ENCODE peak calls at places on chromosomes 6 and 20, in seven cellular contexts. P is aorta; U is Peyer's patch; Z is hepatocyte; B is caudate nucleus; Y is fibroblast of lung; L is naive thymus-derived CD4-positive, alpha-beta T cell. O is an unnamed sample.

GRCh38 chr6:155493694-155494143 is 38.1 kb upstream of the NOX3 start:
- DNase-seq in P (peak), U (peak), Z (peak), B (no peak), Y (peak), L (no peak), O (no peak)

GRCh38 chr6:51753635-51754034 is 333.8 kb downstream of the PKHD1 start:
- DNase-seq in P (no peak), U (no peak), Z (peak), B (no peak), Y (no peak), L (no peak), O (peak)

GRCh38 chr6:67683960-67684359 is 951.1 kb upstream of the ADGRB3 start:
- DNase-seq in P (no peak), U (no peak), Z (no peak), B (no peak), Y (peak), L (no peak), O (no peak)

GRCh38 chr20:48910360-48910781 is 11.1 kb upstream of the ARFGEF2 start:
- DNase-seq in P (no peak), U (no peak), Z (no peak), B (no peak), Y (no peak), L (no peak), O (no peak)

GRCh38 chr6:3500262-3501001 is 43.6 kb upstream of the SLC22A23 start:
- DNase-seq in P (no peak), U (no peak), Z (peak), B (no peak), Y (peak), L (no peak), O (no peak)

GRCh38 chr6:16206595-16207037 is 31.8 kb upstream of the GMPR start:
- DNase-seq in P (no peak), U (peak), Z (peak), B (no peak), Y (peak), L (peak), O (no peak)

GRCh38 chr20:24470782-24471582 is 1.6 kb downstream of the SYNDIG1 start:
- DNase-seq in P (no peak), U (no peak), Z (no peak), B (peak), Y (no peak), L (no peak), O (peak)

GRCh38 chr6:48110436-48111142 is 408 bp downstream of the PTCHD4 start:
- DNase-seq in P (no peak), U (no peak), Z (no peak), B (no peak), Y (peak), L (no peak), O (no peak)

GRCh38 chr20:47360489-47361267 is 4.2 kb upstream of the ZMYND8 start:
- DNase-seq in P (peak), U (peak), Z (peak), B (peak), Y (peak), L (no peak), O (peak)

GRCh38 chr6:151317995-151318365 is 73.4 kb downstream of the ZBTB2 start:
- DNase-seq in P (no peak), U (no peak), Z (no peak), B (no peak), Y (no peak), L (no peak), O (no peak)

GRCh38 chr6:149934249-149935156 is 7.3 kb upstream of the ULBP2 start:
- DNase-seq in P (peak), U (peak), Z (peak), B (no peak), Y (peak), L (peak), O (no peak)

GRCh38 chr6:119481098-119481497 is 131.5 kb upstream of the MAN1A1 start:
- DNase-seq in P (no peak), U (no peak), Z (no peak), B (no peak), Y (no peak), L (no peak), O (no peak)

GRCh38 chr6:156752666-156753301 is 24.4 kb upstream of the ARID1B start:
- DNase-seq in P (peak), U (peak), Z (no peak), B (no peak), Y (no peak), L (no peak), O (no peak)

GRCh38 chr20:31920275-31920855 is 31.5 kb downstream of the PDRG1 start:
- DNase-seq in P (no peak), U (no peak), Z (no peak), B (no peak), Y (no peak), L (no peak), O (no peak)

GRCh38 chr6:143514996-143515760 is 3.7 kb upstream of the FUCA2 start:
- DNase-seq in P (peak), U (no peak), Z (no peak), B (no peak), Y (peak), L (no peak), O (no peak)

GRCh38 chr6:29011276-29011734 is 6.2 kb upstream of the ZNF311 start:
- DNase-seq in P (peak), U (peak), Z (peak), B (no peak), Y (peak), L (peak), O (no peak)

GRCh38 chr6:90849686-90850085 is 262.8 kb upstream of the MAP3K7 start:
- DNase-seq in P (no peak), U (no peak), Z (no peak), B (no peak), Y (no peak), L (no peak), O (no peak)

GRCh38 chr6:69622230-69622629 is 174.6 kb downstream of the LMBRD1 start:
- DNase-seq in P (no peak), U (no peak), Z (no peak), B (no peak), Y (no peak), L (no peak), O (no peak)

GRCh38 chr6:56046576-56046975 is 171.2 kb upstream of the BMP5 start:
- DNase-seq in P (peak), U (no peak), Z (no peak), B (no peak), Y (peak), L (no peak), O (peak)
- H3K27ac ChIP-seq in P (no peak), U (no peak), Z (no peak), B (no peak), Y (no peak), L (no peak), O (no peak)

DNA sequence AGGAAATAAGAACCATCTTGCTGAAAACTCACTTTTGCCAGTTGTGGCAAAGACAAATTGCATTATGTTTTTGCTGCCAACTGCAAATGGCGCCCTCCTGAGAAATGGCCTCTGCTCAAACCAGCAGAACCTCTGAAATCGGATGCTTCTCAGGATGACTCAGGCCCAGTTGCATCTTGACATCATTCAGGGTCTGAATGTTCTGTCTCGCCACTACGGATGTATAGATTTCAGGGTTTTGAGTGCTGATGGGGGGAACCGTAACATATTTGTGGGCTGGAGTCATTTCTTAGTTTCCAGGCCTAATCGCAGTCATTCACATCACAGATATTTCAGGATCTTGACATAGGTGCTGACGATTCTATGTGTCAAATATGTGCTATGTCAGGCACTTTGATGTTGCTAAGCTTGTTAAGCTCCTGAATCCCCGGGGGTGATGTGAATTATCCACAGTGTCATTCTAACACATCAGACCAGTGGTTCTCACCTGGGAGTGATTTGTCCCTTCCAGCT is 207.1 kb downstream of the NFATC2 start:
- DNase-seq in P (no peak), U (no peak), Z (peak), B (no peak), Y (peak), L (no peak), O (no peak)
- H3K27ac ChIP-seq in P (no peak), U (no peak), Z (peak), B (no peak), Y (peak), L (no peak), O (no peak)

DNA sequence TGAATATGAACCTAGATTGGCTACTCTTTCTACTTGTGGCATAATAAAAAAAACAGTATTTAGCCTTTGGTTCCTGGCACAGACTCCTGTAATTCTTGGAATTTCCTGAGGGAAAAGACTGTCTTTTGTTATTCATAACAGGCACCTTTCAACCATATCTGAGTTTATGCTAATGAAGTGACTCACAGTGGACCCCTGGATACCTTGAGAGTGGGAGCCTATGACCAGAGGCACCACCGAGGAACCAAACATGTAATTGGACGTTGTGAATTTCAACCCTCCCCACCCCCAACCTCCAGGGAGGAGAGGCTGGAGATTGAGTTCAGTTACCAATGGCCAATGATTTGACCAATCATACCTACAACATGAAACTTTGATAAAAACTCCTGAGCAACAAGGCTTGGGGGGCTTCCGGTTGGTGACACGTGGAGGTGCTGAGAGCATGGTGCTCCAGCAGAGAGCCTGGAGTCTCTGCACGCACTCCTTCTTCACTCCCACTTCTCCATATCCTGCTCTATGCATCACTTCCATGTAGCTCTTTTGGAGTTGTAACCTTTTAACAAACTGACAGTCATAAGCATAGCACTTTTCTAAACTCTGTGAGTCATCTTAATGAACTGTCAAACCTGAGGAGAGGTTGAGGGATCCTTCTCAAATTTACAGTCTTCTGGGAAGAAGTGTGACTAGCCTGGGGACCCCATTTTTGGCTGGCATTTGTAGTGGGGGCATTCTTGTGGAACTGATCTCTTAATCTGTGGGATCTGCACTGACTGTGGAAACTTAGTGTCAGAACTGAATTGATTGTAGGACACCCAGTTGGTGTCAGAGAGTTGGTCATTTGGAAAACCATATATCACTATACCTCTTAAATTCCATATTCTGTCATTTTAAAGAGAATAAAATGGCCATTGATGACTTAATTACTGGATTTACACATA is 48.6 kb downstream of the LAMA4 start:
- DNase-seq in P (no peak), U (no peak), Z (no peak), B (no peak), Y (peak), L (no peak), O (no peak)
- H3K27ac ChIP-seq in P (no peak), U (peak), Z (no peak), B (no peak), Y (peak), L (no peak), O (no peak)

DNA sequence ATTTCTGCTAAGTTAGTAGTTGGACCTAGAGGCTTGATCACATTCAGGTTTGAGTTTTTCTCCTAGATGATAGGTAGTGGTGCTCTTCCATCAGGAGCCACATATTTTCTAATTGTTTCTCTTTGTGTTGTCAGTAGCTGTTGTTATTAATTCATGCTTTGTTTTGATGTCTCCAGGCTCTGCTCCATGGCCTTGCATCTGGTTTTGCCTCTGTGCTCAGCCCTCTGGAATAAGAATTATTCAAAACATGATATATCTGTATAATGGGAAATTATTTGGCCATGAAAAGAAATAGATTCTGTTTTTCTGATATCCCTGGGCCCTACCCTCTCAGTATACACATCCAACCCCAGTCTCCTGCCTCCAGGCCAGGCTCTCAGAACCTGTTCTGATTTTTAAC is 184.8 kb downstream of the CDC5L start:
- DNase-seq in P (no peak), U (no peak), Z (no peak), B (no peak), Y (no peak), L (no peak), O (no peak)
- H3K27ac ChIP-seq in P (no peak), U (no peak), Z (no peak), B (no peak), Y (no peak), L (no peak), O (no peak)